ENCODE peak calls at places on chromosomes 2 and 18, in six cellular contexts. N is A549, L is HepG2, S is upper lobe of left lung, A is K562, F is GM12878. Z is an unnamed sample.

GRCh38 chr18:11849845-11850747 is 1.1 kb upstream of the CHMP1B start:
- ATAC-seq in N (peak; percentile 70), L (peak; percentile 80), S (peak; percentile 74), A (peak; percentile 69), F (peak; percentile 40), Z (peak; percentile 57)

GRCh38 chr18:36813111-36813752 is 15.6 kb downstream of the TPGS2 start:
- ATAC-seq in N (no peak), L (no peak), S (no peak), A (peak; percentile 16), F (no peak), Z (no peak)

GRCh38 chr2:148135705-148136104 is 114.8 kb downstream of the MBD5 start:
- ATAC-seq in N (no peak), L (no peak), S (no peak), A (no peak), F (no peak), Z (no peak)

GRCh38 chr2:238970553-238971081 is 122.7 kb downstream of the TWIST2 start:
- ATAC-seq in N (peak; percentile 89), L (peak; percentile 92), S (peak; percentile 83), A (peak; percentile 96), F (peak; percentile 96), Z (peak; percentile 64)

GRCh38 chr18:56873441-56874140 is 222.4 kb downstream of the WDR7 start:
- ATAC-seq in N (no peak), L (no peak), S (no peak), A (no peak), F (no peak), Z (no peak)

GRCh38 chr2:42602218-42602936 is 33.9 kb downstream of the MTA3 start:
- ATAC-seq in N (no peak), L (peak; percentile 49), S (no peak), A (no peak), F (peak; percentile 50), Z (no peak)

GRCh38 chr2:147288131-147288530 is 556.7 kb upstream of the ACVR2A start:
- ATAC-seq in N (no peak), L (no peak), S (no peak), A (no peak), F (peak; percentile 24), Z (no peak)

GRCh38 chr2:43269074-43269572 is 42.7 kb upstream of the ZFP36L2 start:
- ATAC-seq in N (peak; percentile 35), L (peak; percentile 18), S (peak; percentile 94), A (peak; percentile 93), F (no peak), Z (peak; percentile 86)

GRCh38 chr2:196242131-196242620 is 70.8 kb upstream of the STK17B start:
- ATAC-seq in N (no peak), L (no peak), S (peak; percentile 84), A (no peak), F (peak; percentile 85), Z (peak; percentile 54)

GRCh38 chr2:27959496-27959895 is 69.0 kb downstream of the BABAM2 start:
- ATAC-seq in N (peak; percentile 24), L (no peak), S (peak; percentile 64), A (no peak), F (no peak), Z (no peak)
- H3K27ac ChIP-seq in N (peak overlapping the region; percentile 80), L (no peak overlapping the region), S (peak overlapping the region; percentile 35), A (no peak overlapping the region), F (no peak overlapping the region), Z (no peak overlapping the region)

GRCh38 chr2:168890006-168890782 is at the start of gene SPC25:
- ATAC-seq in N (peak; percentile 100), L (peak; percentile 100), S (peak; percentile 98), A (peak; percentile 99), F (peak; percentile 100), Z (peak; percentile 96)
- TF ChIP-seq POLR2A in N (no peak), L (peak; percentile 57), S (no peak), A (peak; percentile 92), F (peak; percentile 82), Z (no peak)

GRCh38 chr2:45119855-45120254 is 110.6 kb upstream of the SIX2 start:
- ATAC-seq in N (peak; percentile 69), L (no peak), S (no peak), A (no peak), F (no peak), Z (no peak)
- TF ChIP-seq EP300 in N (no peak), L (no peak), S (no peak), A (no peak), F (no peak), Z (no peak)

GRCh38 chr2:215731108-215731507 is 282.2 kb downstream of the MREG start:
- ATAC-seq in N (no peak), L (no peak), S (no peak), A (no peak), F (no peak), Z (no peak)

GRCh38 chr2:215726070-215726469 is 287.3 kb downstream of the MREG start:
- ATAC-seq in N (no peak), L (no peak), S (no peak), A (no peak), F (no peak), Z (no peak)

GRCh38 chr2:215727507-215728503 is 285.5 kb downstream of the MREG start:
- ATAC-seq in N (peak; percentile 47), L (peak; percentile 98), S (no peak), A (no peak), F (peak; percentile 77), Z (no peak)

GRCh38 chr2:215729985-215730620 is 283.2 kb downstream of the MREG start:
- ATAC-seq in N (no peak), L (no peak), S (no peak), A (no peak), F (no peak), Z (no peak)

GRCh38 chr2:215728504-215729065 is 284.8 kb downstream of the MREG start:
- ATAC-seq in N (no peak), L (peak; percentile 38), S (peak; percentile 88), A (peak; percentile 47), F (peak; percentile 90), Z (peak; percentile 78)
- H3K27ac ChIP-seq in N (no peak overlapping the region), L (peak overlapping the region; percentile 8), S (peak overlapping the region; percentile 46), A (no peak overlapping the region), F (no peak overlapping the region), Z (no peak overlapping the region)

GRCh38 chr2:10303174-10303633 is 500 bp downstream of the HPCAL1 start:
- ATAC-seq in N (peak; percentile 42), L (peak; percentile 6), S (peak; percentile 25), A (peak; percentile 2), F (peak; percentile 10), Z (no peak)

GRCh38 chr2:10301946-10302478 is 692 bp upstream of the HPCAL1 start:
- ATAC-seq in N (no peak), L (peak; percentile 18), S (no peak), A (no peak), F (no peak), Z (no peak)

GRCh38 chr2:10303634-10304378 is 1.1 kb downstream of the HPCAL1 start:
- ATAC-seq in N (peak; percentile 38), L (peak; percentile 21), S (peak; percentile 34), A (peak; percentile 10), F (peak; percentile 47), Z (no peak)

GRCh38 chr2:10300997-10301945 is 1.4 kb upstream of the HPCAL1 start:
- ATAC-seq in N (no peak), L (peak; percentile 44), S (no peak), A (no peak), F (no peak), Z (no peak)

DNA sequence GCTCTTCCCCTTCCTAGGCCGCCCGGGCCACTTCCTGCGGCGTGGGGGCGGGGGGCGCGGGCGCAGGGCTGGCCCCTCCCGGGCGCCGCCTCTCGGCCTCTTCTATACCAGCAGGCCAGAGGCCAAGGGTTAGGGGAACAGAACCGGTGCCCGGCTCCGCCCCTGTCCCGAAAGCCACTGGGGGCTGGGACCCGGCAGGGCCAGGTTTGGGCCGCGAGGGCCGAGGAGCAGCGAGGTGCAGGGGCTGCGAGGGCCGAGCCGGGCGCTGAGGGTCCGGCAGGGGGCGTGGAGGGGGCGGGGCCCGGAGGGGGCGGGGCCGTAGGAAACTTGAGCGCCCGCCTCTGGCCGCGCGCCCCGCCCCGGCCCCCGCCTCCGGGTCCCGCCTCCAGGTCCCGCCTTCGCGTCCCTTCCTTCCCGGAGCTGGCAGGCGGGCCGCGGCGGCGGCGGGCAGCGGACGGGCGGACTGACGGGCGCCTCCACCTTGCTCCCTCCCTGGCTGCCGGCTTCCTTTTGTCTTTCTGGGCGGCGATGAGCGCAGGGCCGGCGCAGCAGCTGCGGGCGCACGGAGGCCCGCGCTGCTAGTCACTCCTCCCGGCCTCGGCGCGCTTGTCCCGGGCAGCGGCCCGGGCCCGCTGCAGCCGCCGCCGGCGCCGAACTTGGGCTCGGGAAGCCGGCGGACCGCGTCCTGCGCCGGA is at the start of gene HPCAL1:
- ATAC-seq in N (peak; percentile 91), L (peak; percentile 89), S (peak; percentile 96), A (peak; percentile 95), F (peak; percentile 86), Z (peak; percentile 90)
- TF ChIP-seq POLR2A in N (peak; percentile 91), L (peak; percentile 59), S (peak; percentile 99), A (peak; percentile 36), F (no peak), Z (peak; percentile 74)

GRCh38 chr2:207512356-207512755 is 17.4 kb upstream of the CREB1 start:
- ATAC-seq in N (no peak), L (no peak), S (no peak), A (no peak), F (no peak), Z (no peak)

GRCh38 chr2:207515671-207516070 is 14.1 kb upstream of the CREB1 start:
- ATAC-seq in N (no peak), L (no peak), S (no peak), A (no peak), F (no peak), Z (no peak)

GRCh38 chr2:207514451-207514850 is 15.3 kb upstream of the CREB1 start:
- ATAC-seq in N (no peak), L (no peak), S (no peak), A (no peak), F (no peak), Z (no peak)

GRCh38 chr2:207511851-207512250 is 17.9 kb upstream of the CREB1 start:
- ATAC-seq in N (no peak), L (no peak), S (no peak), A (no peak), F (no peak), Z (no peak)

GRCh38 chr2:207513577-207514257 is 16.0 kb upstream of the CREB1 start:
- ATAC-seq in N (peak; percentile 62), L (no peak), S (peak; percentile 95), A (no peak), F (no peak), Z (peak; percentile 71)
- TF ChIP-seq EP300 in N (no peak), L (no peak), S (peak; percentile 1), A (no peak), F (no peak), Z (no peak)

Z was measured in gastroesophageal sphincter.